ENCODE peak calls at places on chromosome X, in nine cellular contexts. Z, O, D, Y, N, H, P, G and K are unnamed samples.

GRCh38 chrX:153925739-153926593 is at the start of gene ARHGAP4:
- DNase-seq in Z (no peak), O (peak), D (no peak), Y (peak), N (peak), H (no peak), P (peak), G (no peak), K (no peak)

GRCh38 chrX:134542485-134542884 is 82.5 kb downstream of the HPRT1 start:
- DNase-seq in Z (peak), O (peak), D (peak), Y (peak), N (no peak), H (no peak), P (no peak), G (no peak), K (no peak)

GRCh38 chrX:78658851-78659744 is at the start of gene RTL3:
- DNase-seq in Z (no peak), O (no peak), D (peak), Y (no peak), N (no peak), H (no peak), P (no peak), G (no peak), K (no peak)

GRCh38 chrX:65821721-65822496 is 154.5 kb downstream of the MSN start:
- DNase-seq in Z (no peak), O (peak), D (no peak), Y (peak), N (peak), H (peak), P (peak), G (no peak), K (no peak)

GRCh38 chrX:123140904-123141303 is 43.2 kb upstream of the GRIA3 start:
- DNase-seq in Z (no peak), O (no peak), D (no peak), Y (no peak), N (no peak), H (no peak), P (no peak), G (no peak), K (no peak)

GRCh38 chrX:48937065-48937907 is 18.5 kb upstream of the PIM2 start:
- DNase-seq in Z (no peak), O (no peak), D (peak), Y (no peak), N (peak), H (peak), P (peak), G (no peak), K (peak)

GRCh38 chrX:25131055-25131454 is 115.3 kb upstream of the ARX start:
- DNase-seq in Z (no peak), O (no peak), D (peak), Y (no peak), N (no peak), H (no peak), P (no peak), G (no peak), K (no peak)

GRCh38 chrX:131729295-131729694 is 185.4 kb downstream of the OR13H1 start:
- DNase-seq in Z (peak), O (no peak), D (no peak), Y (no peak), N (peak), H (peak), P (peak), G (no peak), K (no peak)

GRCh38 chrX:54230440-54231148 is 47.5 kb upstream of the FAM120C start:
- DNase-seq in Z (no peak), O (no peak), D (peak), Y (no peak), N (no peak), H (no peak), P (no peak), G (no peak), K (no peak)

GRCh38 chrX:37830371-37830770 is 17.0 kb downstream of the DYNLT3 start:
- DNase-seq in Z (no peak), O (no peak), D (no peak), Y (no peak), N (no peak), H (no peak), P (no peak), G (no peak), K (no peak)

GRCh38 chrX:155888139-155888538 is 7.0 kb downstream of the VAMP7 start:
- DNase-seq in Z (no peak), O (no peak), D (peak), Y (no peak), N (no peak), H (no peak), P (no peak), G (peak), K (no peak)

GRCh38 chrX:107659768-107660167 is 31.5 kb downstream of the PRPS1 start:
- DNase-seq in Z (no peak), O (peak), D (peak), Y (peak), N (no peak), H (no peak), P (no peak), G (peak), K (no peak)

GRCh38 chrX:132651411-132652086 is 162.7 kb upstream of the MBNL3 start:
- DNase-seq in Z (no peak), O (no peak), D (no peak), Y (no peak), N (no peak), H (no peak), P (no peak), G (no peak), K (no peak)

GRCh38 chrX:103656623-103657022 is 27.8 kb downstream of the TCEAL1 start:
- DNase-seq in Z (no peak), O (no peak), D (no peak), Y (no peak), N (no peak), H (no peak), P (no peak), G (peak), K (no peak)

GRCh38 chrX:33194876-33195433 is 16.4 kb downstream of the DMD start:
- DNase-seq in Z (no peak), O (no peak), D (peak), Y (no peak), N (no peak), H (no peak), P (no peak), G (no peak), K (no peak)

GRCh38 chrX:136689441-136689840 is 41.5 kb downstream of the CD40LG start:
- DNase-seq in Z (no peak), O (no peak), D (peak), Y (peak), N (no peak), H (no peak), P (no peak), G (no peak), K (no peak)

GRCh38 chrX:9759340-9759739 is 6.3 kb downstream of the GPR143 start:
- DNase-seq in Z (no peak), O (no peak), D (no peak), Y (no peak), N (no peak), H (no peak), P (no peak), G (no peak), K (no peak)

GRCh38 chrX:25015486-25016360 is at the start of gene ARX:
- DNase-seq in Z (peak), O (no peak), D (peak), Y (peak), N (no peak), H (peak), P (no peak), G (no peak), K (no peak)

GRCh38 chrX:88586317-88586716 is 160.7 kb upstream of the CPXCR1 start:
- DNase-seq in Z (no peak), O (no peak), D (no peak), Y (no peak), N (no peak), H (no peak), P (no peak), G (no peak), K (no peak)

GRCh38 chrX:111386884-111387283 is 25.1 kb downstream of the DCX start:
- DNase-seq in Z (no peak), O (no peak), D (no peak), Y (no peak), N (no peak), H (no peak), P (no peak), G (no peak), K (no peak)

GRCh38 chrX:47831788-47832187 is 4.9 kb upstream of the ZNF81 start:
- DNase-seq in Z (no peak), O (peak), D (peak), Y (peak), N (peak), H (peak), P (peak), G (peak), K (peak)

GRCh38 chrX:54483946-54484345 is 12.1 kb downstream of the FGD1 start:
- DNase-seq in Z (no peak), O (no peak), D (no peak), Y (no peak), N (no peak), H (no peak), P (no peak), G (no peak), K (no peak)

GRCh38 chrX:8773117-8773516 is 28.1 kb downstream of the FAM9A start:
- DNase-seq in Z (no peak), O (no peak), D (no peak), Y (no peak), N (no peak), H (no peak), P (no peak), G (no peak), K (no peak)

GRCh38 chrX:111445485-111445884 is 33.5 kb upstream of the DCX start:
- DNase-seq in Z (no peak), O (peak), D (peak), Y (peak), N (no peak), H (no peak), P (no peak), G (peak), K (no peak)

GRCh38 chrX:7073336-7073735 is 74.2 kb upstream of the STS start:
- DNase-seq in Z (no peak), O (no peak), D (no peak), Y (no peak), N (no peak), H (no peak), P (no peak), G (no peak), K (no peak)